ENCODE peak calls at places on chromosomes 2 and 18, in five cellular contexts. L is IMR-90, E is neuronal stem cell, R is H9, Q is GM23338. P is an unnamed sample. For H3K4me1, the result is how much of the 10 kb centered on the place peaks cover.

GRCh38 chr2:172953970-172954852 is 121.4 kb upstream of the MAP3K20 start:
- DNase-seq in E (no peak), R (no peak), L (peak), Q (no peak), P (no peak)

GRCh38 chr2:240955306-240956101 is 42.9 kb upstream of the SNED1 start:
- DNase-seq in E (no peak), L (no peak), Q (no peak), R (peak), P (no peak)

GRCh38 chr18:45384137-45384998 is 230.9 kb upstream of the SLC14A2 start:
- DNase-seq in R (peak), L (peak), E (peak), Q (peak), P (peak)

GRCh38 chr2:240655931-240656886 is 26.5 kb downstream of the AQP12B start:
- DNase-seq in Q (no peak), E (no peak), R (peak), L (peak), P (peak)

GRCh38 chr2:197184959-197185586 is 125.5 kb downstream of the ANKRD44 start:
- DNase-seq in E (peak), Q (no peak), L (peak), R (no peak), P (peak)

GRCh38 chr2:169254774-169255173 is 107.6 kb downstream of the LRP2 start:
- DNase-seq in R (no peak), L (no peak), E (no peak), Q (no peak), P (no peak)

GRCh38 chr2:233343171-233343705 is 11.1 kb upstream of the DGKD start:
- DNase-seq in E (no peak), L (no peak), R (no peak), Q (no peak), P (no peak)

GRCh38 chr2:231621051-231621879 is 28.6 kb downstream of the TEX44 start:
- DNase-seq in Q (peak), L (no peak), R (peak), E (no peak), P (no peak)

GRCh38 chr2:178828496-178828895 is 21.3 kb upstream of the TTN start:
- DNase-seq in R (no peak), Q (no peak), L (no peak), E (no peak), P (no peak)

GRCh38 chr2:227772197-227772661 is 26.5 kb downstream of the SCYGR8 start:
- DNase-seq in E (no peak), L (no peak), Q (peak), R (peak), P (no peak)

GRCh38 chr2:150332378-150332777 is 155.1 kb downstream of the RND3 start:
- DNase-seq in Q (no peak), R (no peak), L (no peak), E (no peak), P (no peak)

GRCh38 chr2:133674433-133675331 is 106.4 kb upstream of the NCKAP5 start:
- DNase-seq in E (peak), Q (peak), L (peak), R (peak), P (peak)

GRCh38 chr18:24503182-24503581 is 42.7 kb downstream of the HRH4 start:
- DNase-seq in R (no peak), Q (no peak), E (no peak), L (no peak), P (no peak)

GRCh38 chr2:42510191-42510929 is 16.6 kb upstream of the KCNG3 start:
- DNase-seq in E (no peak), Q (no peak), L (no peak), R (no peak), P (peak)

GRCh38 chr18:22115573-22115972 is 53.8 kb upstream of the GATA6 start:
- DNase-seq in R (no peak), L (no peak), E (no peak), Q (no peak), P (no peak)

GRCh38 chr2:230346465-230346864 is 19.5 kb downstream of the SP140L start:
- DNase-seq in Q (no peak), E (no peak), L (no peak), R (no peak), P (no peak)

GRCh38 chr18:65057439-65058083 is 693.3 kb upstream of the CDH7 start:
- DNase-seq in Q (no peak), L (no peak), E (no peak), R (no peak), P (no peak)

GRCh38 chr2:212733273-212733672 is 194.7 kb upstream of the ERBB4 start:
- DNase-seq in E (no peak), Q (no peak), L (no peak), R (no peak), P (no peak)

GRCh38 chr2:10536569-10537133 is 88.5 kb upstream of the ODC1 start:
- DNase-seq in R (no peak), E (no peak), Q (no peak), L (no peak), P (no peak)

GRCh38 chr2:13858626-13859025 is 773.9 kb upstream of the LRATD1 start:
- DNase-seq in E (no peak), L (peak), R (no peak), Q (no peak), P (peak)

DNA sequence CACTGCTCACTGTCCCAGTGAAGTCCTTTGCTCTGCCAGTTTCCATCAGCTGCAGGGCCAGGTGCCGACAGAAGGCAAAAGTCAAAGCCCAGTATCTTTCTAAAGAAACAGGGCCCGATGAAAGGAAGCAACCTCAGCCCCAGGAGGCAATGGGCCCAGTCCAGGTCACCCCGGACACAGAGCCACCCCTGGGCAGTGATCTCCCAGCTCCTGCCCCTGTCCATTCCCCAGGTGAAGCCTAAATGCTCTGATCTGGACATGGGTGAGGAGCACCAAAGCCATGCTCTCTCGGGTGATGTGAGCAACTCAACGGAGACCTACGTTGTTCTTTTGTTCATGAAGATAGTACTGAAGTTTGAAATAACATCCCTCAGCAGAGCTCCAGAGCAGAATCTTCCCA is 61.6 kb downstream of the HDAC4 start:
- DNase-seq in Q (no peak), L (no peak), R (no peak), E (no peak), P (no peak)
- H3K4me1 ChIP-seq in Q (under half), L (under half), R (under half), E (under half), P (under half)

DNA sequence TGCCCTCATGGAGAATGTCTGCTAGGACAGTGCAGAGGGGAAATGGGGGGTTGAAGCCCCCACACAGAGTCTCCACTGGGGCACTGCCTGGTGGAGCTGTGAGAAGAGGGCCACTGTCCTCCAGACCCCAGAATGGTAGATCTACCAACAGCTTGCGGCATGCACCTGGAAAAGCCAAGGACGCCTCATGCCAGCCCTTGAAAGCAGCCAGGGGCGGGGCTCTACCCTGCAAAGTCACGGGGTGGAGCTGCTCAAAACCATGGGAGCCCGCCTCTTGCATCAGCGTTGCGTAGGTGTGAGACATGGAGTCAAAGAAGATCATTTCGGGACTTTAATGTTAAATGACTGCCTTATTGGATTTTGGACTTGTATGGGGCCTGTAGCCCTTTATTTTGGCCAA is 157.6 kb downstream of the DSEL start:
- DNase-seq in R (no peak), L (no peak), E (no peak), Q (no peak), P (no peak)
- H2AFZ ChIP-seq in R (no peak), L (no peak), E (no peak), Q (no peak), P (peak)

GRCh38 chr2:47721296-47721695 is 61.6 kb upstream of the MSH6 start:
- DNase-seq in E (peak), L (no peak), R (no peak), Q (no peak), P (no peak)

GRCh38 chr2:47727956-47728355 is 55.0 kb upstream of the MSH6 start:
- DNase-seq in L (no peak), E (no peak), R (no peak), Q (no peak), P (no peak)

GRCh38 chr2:47728551-47728950 is 54.4 kb upstream of the MSH6 start:
- DNase-seq in R (no peak), Q (no peak), E (no peak), L (no peak), P (no peak)

GRCh38 chr2:47724221-47724981 is 58.5 kb upstream of the MSH6 start:
- DNase-seq in R (no peak), L (peak), Q (no peak), E (no peak), P (peak)

DNA sequence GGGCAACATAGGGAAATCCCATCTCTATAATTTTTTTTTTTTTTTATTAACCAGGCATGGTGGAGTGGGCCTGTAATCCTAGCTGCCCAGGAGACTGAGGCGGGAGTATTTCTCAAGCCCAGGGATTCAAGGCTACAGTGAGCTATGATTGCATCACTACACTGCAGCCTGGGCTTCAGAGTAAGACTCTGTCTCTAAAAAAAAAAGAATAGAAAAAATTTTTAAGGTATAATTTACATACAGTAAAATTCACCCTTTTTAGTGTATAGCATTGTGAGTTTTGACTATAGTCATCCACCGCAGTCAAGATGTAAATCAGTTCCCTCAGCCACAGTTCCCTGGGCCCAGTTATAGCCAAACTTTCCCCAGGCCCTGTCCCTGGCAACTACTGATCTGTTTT is 57.1 kb upstream of the MSH6 start:
- DNase-seq in Q (no peak), R (no peak), E (no peak), L (no peak), P (no peak)
- H3K4me1 ChIP-seq in Q (under half), R (under half), E (under half), L (under half), P (under half)

GRCh38 chr2:217996345-217996744 is 6.5 kb downstream of the TNS1 start:
- DNase-seq in Q (no peak), E (no peak), L (peak), R (no peak), P (peak)

GRCh38 chr2:217993817-217994459 is 8.9 kb downstream of the TNS1 start:
- DNase-seq in R (peak), Q (peak), L (peak), E (peak), P (no peak)

GRCh38 chr2:217997510-217997909 is 5.3 kb downstream of the TNS1 start:
- DNase-seq in Q (no peak), L (no peak), E (no peak), R (no peak), P (no peak)

GRCh38 chr2:217994776-217995274 is 8.0 kb downstream of the TNS1 start:
- DNase-seq in R (no peak), L (peak), E (no peak), Q (no peak), P (peak)

GRCh38 chr2:217995741-217996141 is 7.1 kb downstream of the TNS1 start:
- DNase-seq in R (no peak), E (no peak), L (no peak), Q (no peak), P (no peak)
- H2AFZ ChIP-seq in R (no peak), E (no peak), L (peak), Q (no peak), P (no peak)

DNA sequence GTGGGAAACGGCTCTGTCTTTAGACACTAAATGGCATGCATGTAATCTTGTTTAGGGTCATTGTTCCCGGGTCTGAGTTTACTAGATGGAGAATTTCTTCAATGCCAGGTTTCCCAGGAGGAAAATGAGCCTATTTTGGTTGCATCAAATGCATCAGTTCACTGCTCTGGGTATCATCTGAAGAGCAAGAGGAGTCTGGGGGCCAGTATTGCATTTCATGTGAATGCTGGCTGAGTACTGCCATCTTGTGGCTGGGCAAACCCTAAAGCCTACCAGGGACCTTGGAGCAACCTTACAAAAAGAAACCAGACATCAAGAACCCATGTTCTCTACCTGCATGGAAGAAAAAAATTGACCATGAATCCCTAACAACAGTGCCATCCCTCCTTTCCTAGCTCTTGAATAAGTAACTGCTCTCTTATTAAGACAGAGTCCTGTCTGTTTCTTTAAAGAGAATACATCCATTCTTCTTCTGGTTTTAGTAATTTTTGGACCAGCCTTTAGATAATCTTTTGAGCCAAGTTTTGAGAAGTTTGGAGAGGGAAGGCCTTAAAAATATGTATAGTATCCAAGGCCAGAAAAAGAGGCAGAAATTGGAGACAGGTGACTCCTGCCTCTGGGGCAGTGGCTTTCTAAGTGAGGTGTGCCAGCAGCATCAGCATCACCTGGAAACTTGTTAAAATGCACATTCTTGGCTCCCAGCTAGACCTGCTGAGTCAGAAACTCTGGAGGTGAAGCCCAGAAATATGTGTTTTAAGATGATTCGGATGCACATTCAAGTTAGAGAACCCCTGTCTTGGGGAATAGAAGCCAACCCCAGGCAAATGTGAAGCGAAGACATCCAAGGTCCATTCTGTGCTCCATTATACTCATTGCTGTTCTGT is 261.0 kb upstream of the CXCR4 start:
- DNase-seq in R (peak), Q (peak), E (peak), L (peak), P (peak)
- H3K4me1 ChIP-seq in R (under half), Q (under half), E (under half), L (under half), P (under half)

GRCh38 chr2:206993964-206994363 is 54.6 kb downstream of the CPO start:
- DNase-seq in R (no peak), E (no peak), L (peak), Q (no peak), P (peak)
- H2AFZ ChIP-seq in R (no peak), E (peak), L (no peak), Q (peak), P (no peak)

P was measured in astrocyte.